ENCODE peak calls at places on chromosomes 4 and X, in nine cellular contexts. One of them, this sample, is unnamed. For H3K27me3, the result is how much of the 10 kb centered on the place peaks cover.

GRCh38 chrX:23317799-23318724 is 16.6 kb upstream of the PTCHD1 start:
- DNase-seq in bronchial epithelial cell: no peak
- DNase-seq in naive thymus-derived CD4-positive, alpha-beta T cell: peak
- DNase-seq in body of pancreas: no peak
- DNase-seq in colonic mucosa: peak
- DNase-seq in NT2/D1: no peak
- DNase-seq in fibroblast of lung: no peak
- DNase-seq in right lobe of liver: no peak
- DNase-seq in cardiac muscle cell: peak
- DNase-seq in this sample: peak

GRCh38 chr4:150577786-150578185 is 4.2 kb upstream of the MAB21L2 start:
- DNase-seq in bronchial epithelial cell: no peak
- DNase-seq in naive thymus-derived CD4-positive, alpha-beta T cell: no peak
- DNase-seq in body of pancreas: no peak
- DNase-seq in colonic mucosa: no peak
- DNase-seq in NT2/D1: no peak
- DNase-seq in fibroblast of lung: no peak
- DNase-seq in right lobe of liver: no peak
- DNase-seq in cardiac muscle cell: no peak
- DNase-seq in this sample: no peak

GRCh38 chrX:134294548-134294947 is 57.6 kb downstream of the CCDC160 start:
- DNase-seq in bronchial epithelial cell: peak
- DNase-seq in naive thymus-derived CD4-positive, alpha-beta T cell: no peak
- DNase-seq in body of pancreas: no peak
- DNase-seq in colonic mucosa: no peak
- DNase-seq in NT2/D1: no peak
- DNase-seq in fibroblast of lung: no peak
- DNase-seq in right lobe of liver: no peak
- DNase-seq in cardiac muscle cell: peak
- DNase-seq in this sample: peak

GRCh38 chrX:31609130-31609529 is 537.3 kb upstream of the FTHL17 start:
- DNase-seq in bronchial epithelial cell: peak
- DNase-seq in naive thymus-derived CD4-positive, alpha-beta T cell: no peak
- DNase-seq in body of pancreas: no peak
- DNase-seq in colonic mucosa: no peak
- DNase-seq in NT2/D1: no peak
- DNase-seq in fibroblast of lung: peak
- DNase-seq in right lobe of liver: no peak
- DNase-seq in cardiac muscle cell: no peak
- DNase-seq in this sample: no peak

GRCh38 chr4:152999376-153000067 is 63.4 kb downstream of the FHDC1 start:
- DNase-seq in bronchial epithelial cell: no peak
- DNase-seq in naive thymus-derived CD4-positive, alpha-beta T cell: no peak
- DNase-seq in body of pancreas: no peak
- DNase-seq in colonic mucosa: peak
- DNase-seq in NT2/D1: no peak
- DNase-seq in fibroblast of lung: no peak
- DNase-seq in right lobe of liver: no peak
- DNase-seq in cardiac muscle cell: no peak
- DNase-seq in this sample: no peak

GRCh38 chr4:157170321-157170720 is 50.2 kb upstream of the GRIA2 start:
- DNase-seq in bronchial epithelial cell: no peak
- DNase-seq in naive thymus-derived CD4-positive, alpha-beta T cell: no peak
- DNase-seq in body of pancreas: no peak
- DNase-seq in colonic mucosa: no peak
- DNase-seq in NT2/D1: no peak
- DNase-seq in fibroblast of lung: peak
- DNase-seq in right lobe of liver: no peak
- DNase-seq in cardiac muscle cell: no peak
- DNase-seq in this sample: no peak

GRCh38 chr4:1285790-1286553 is 3.7 kb upstream of the MAEA start:
- DNase-seq in bronchial epithelial cell: no peak
- DNase-seq in naive thymus-derived CD4-positive, alpha-beta T cell: peak
- DNase-seq in body of pancreas: peak
- DNase-seq in colonic mucosa: peak
- DNase-seq in NT2/D1: no peak
- DNase-seq in fibroblast of lung: no peak
- DNase-seq in right lobe of liver: no peak
- DNase-seq in cardiac muscle cell: no peak
- DNase-seq in this sample: peak

GRCh38 chr4:32931475-32931874 is 2211.3 kb downstream of the PCDH7 start:
- DNase-seq in bronchial epithelial cell: peak
- DNase-seq in naive thymus-derived CD4-positive, alpha-beta T cell: no peak
- DNase-seq in body of pancreas: no peak
- DNase-seq in colonic mucosa: no peak
- DNase-seq in NT2/D1: no peak
- DNase-seq in fibroblast of lung: no peak
- DNase-seq in right lobe of liver: no peak
- DNase-seq in cardiac muscle cell: no peak
- DNase-seq in this sample: no peak

GRCh38 chrX:72100824-72101351 is 30.8 kb downstream of the RTL5 start:
- DNase-seq in bronchial epithelial cell: no peak
- DNase-seq in naive thymus-derived CD4-positive, alpha-beta T cell: peak
- DNase-seq in body of pancreas: peak
- DNase-seq in colonic mucosa: no peak
- DNase-seq in NT2/D1: no peak
- DNase-seq in fibroblast of lung: no peak
- DNase-seq in right lobe of liver: no peak
- DNase-seq in cardiac muscle cell: no peak
- DNase-seq in this sample: no peak

GRCh38 chr4:40193018-40193571 is 3.7 kb upstream of the RHOH start:
- DNase-seq in bronchial epithelial cell: no peak
- DNase-seq in naive thymus-derived CD4-positive, alpha-beta T cell: peak
- DNase-seq in body of pancreas: no peak
- DNase-seq in colonic mucosa: no peak
- DNase-seq in NT2/D1: no peak
- DNase-seq in fibroblast of lung: no peak
- DNase-seq in right lobe of liver: no peak
- DNase-seq in cardiac muscle cell: no peak
- DNase-seq in this sample: no peak

GRCh38 chrX:38959736-38960534 is 158.7 kb downstream of the MID1IP1 start:
- DNase-seq in bronchial epithelial cell: no peak
- DNase-seq in naive thymus-derived CD4-positive, alpha-beta T cell: no peak
- DNase-seq in body of pancreas: no peak
- DNase-seq in colonic mucosa: no peak
- DNase-seq in NT2/D1: no peak
- DNase-seq in fibroblast of lung: no peak
- DNase-seq in right lobe of liver: no peak
- DNase-seq in cardiac muscle cell: peak
- DNase-seq in this sample: no peak

GRCh38 chrX:10859353-10859752 is 239.0 kb upstream of the MID1 start:
- DNase-seq in bronchial epithelial cell: no peak
- DNase-seq in naive thymus-derived CD4-positive, alpha-beta T cell: no peak
- DNase-seq in body of pancreas: no peak
- DNase-seq in colonic mucosa: no peak
- DNase-seq in NT2/D1: no peak
- DNase-seq in fibroblast of lung: peak
- DNase-seq in right lobe of liver: no peak
- DNase-seq in cardiac muscle cell: no peak
- DNase-seq in this sample: no peak

GRCh38 chr4:60805500-60806313 is 394.4 kb upstream of the ADGRL3 start:
- DNase-seq in bronchial epithelial cell: peak
- DNase-seq in naive thymus-derived CD4-positive, alpha-beta T cell: no peak
- DNase-seq in body of pancreas: no peak
- DNase-seq in colonic mucosa: no peak
- DNase-seq in NT2/D1: peak
- DNase-seq in fibroblast of lung: peak
- DNase-seq in right lobe of liver: no peak
- DNase-seq in cardiac muscle cell: peak
- DNase-seq in this sample: peak

GRCh38 chr4:167219090-167219489 is 15.2 kb downstream of the SPOCK3 start:
- DNase-seq in bronchial epithelial cell: no peak
- DNase-seq in naive thymus-derived CD4-positive, alpha-beta T cell: no peak
- DNase-seq in body of pancreas: no peak
- DNase-seq in colonic mucosa: no peak
- DNase-seq in NT2/D1: no peak
- DNase-seq in fibroblast of lung: no peak
- DNase-seq in right lobe of liver: no peak
- DNase-seq in cardiac muscle cell: no peak
- DNase-seq in this sample: no peak

GRCh38 chrX:100864967-100865366 is 9.2 kb downstream of the NOX1 start:
- DNase-seq in bronchial epithelial cell: peak
- DNase-seq in naive thymus-derived CD4-positive, alpha-beta T cell: no peak
- DNase-seq in body of pancreas: no peak
- DNase-seq in colonic mucosa: no peak
- DNase-seq in NT2/D1: no peak
- DNase-seq in fibroblast of lung: peak
- DNase-seq in right lobe of liver: no peak
- DNase-seq in cardiac muscle cell: no peak
- DNase-seq in this sample: no peak

GRCh38 chr4:106502106-106502699 is 133.6 kb upstream of the GIMD1 start:
- DNase-seq in bronchial epithelial cell: peak
- DNase-seq in naive thymus-derived CD4-positive, alpha-beta T cell: peak
- DNase-seq in body of pancreas: peak
- DNase-seq in colonic mucosa: peak
- DNase-seq in NT2/D1: peak
- DNase-seq in fibroblast of lung: peak
- DNase-seq in right lobe of liver: peak
- DNase-seq in cardiac muscle cell: peak
- DNase-seq in this sample: peak

GRCh38 chr4:62571494-62571893 is 1371.4 kb downstream of the ADGRL3 start:
- DNase-seq in bronchial epithelial cell: no peak
- DNase-seq in naive thymus-derived CD4-positive, alpha-beta T cell: no peak
- DNase-seq in body of pancreas: no peak
- DNase-seq in colonic mucosa: no peak
- DNase-seq in NT2/D1: no peak
- DNase-seq in fibroblast of lung: no peak
- DNase-seq in right lobe of liver: no peak
- DNase-seq in cardiac muscle cell: no peak
- DNase-seq in this sample: no peak

GRCh38 chrX:127963696-127964095 is 88.5 kb downstream of the ACTRT1 start:
- DNase-seq in bronchial epithelial cell: no peak
- DNase-seq in naive thymus-derived CD4-positive, alpha-beta T cell: no peak
- DNase-seq in body of pancreas: no peak
- DNase-seq in colonic mucosa: no peak
- DNase-seq in NT2/D1: no peak
- DNase-seq in fibroblast of lung: no peak
- DNase-seq in right lobe of liver: no peak
- DNase-seq in cardiac muscle cell: no peak
- DNase-seq in this sample: no peak

GRCh38 chrX:47175588-47175980 is 18.0 kb upstream of the UBA1 start:
- DNase-seq in bronchial epithelial cell: no peak
- DNase-seq in naive thymus-derived CD4-positive, alpha-beta T cell: no peak
- DNase-seq in body of pancreas: no peak
- DNase-seq in colonic mucosa: no peak
- DNase-seq in NT2/D1: no peak
- DNase-seq in fibroblast of lung: no peak
- DNase-seq in right lobe of liver: no peak
- DNase-seq in cardiac muscle cell: no peak
- DNase-seq in this sample: peak

GRCh38 chr4:183398298-183399129 is 45.9 kb upstream of the CDKN2AIP start:
- DNase-seq in bronchial epithelial cell: peak
- DNase-seq in naive thymus-derived CD4-positive, alpha-beta T cell: peak
- DNase-seq in body of pancreas: peak
- DNase-seq in colonic mucosa: peak
- DNase-seq in NT2/D1: peak
- DNase-seq in fibroblast of lung: peak
- DNase-seq in right lobe of liver: peak
- DNase-seq in cardiac muscle cell: peak
- DNase-seq in this sample: peak

GRCh38 chrX:13829995-13830394 is 13.1 kb upstream of the GPM6B start:
- DNase-seq in bronchial epithelial cell: no peak
- DNase-seq in naive thymus-derived CD4-positive, alpha-beta T cell: no peak
- DNase-seq in body of pancreas: no peak
- DNase-seq in colonic mucosa: no peak
- DNase-seq in NT2/D1: no peak
- DNase-seq in fibroblast of lung: no peak
- DNase-seq in right lobe of liver: no peak
- DNase-seq in cardiac muscle cell: no peak
- DNase-seq in this sample: no peak

GRCh38 chr4:37476256-37476655 is 209.9 kb downstream of the RELL1 start:
- DNase-seq in bronchial epithelial cell: no peak
- DNase-seq in naive thymus-derived CD4-positive, alpha-beta T cell: no peak
- DNase-seq in body of pancreas: no peak
- DNase-seq in colonic mucosa: no peak
- DNase-seq in NT2/D1: no peak
- DNase-seq in fibroblast of lung: no peak
- DNase-seq in right lobe of liver: no peak
- DNase-seq in cardiac muscle cell: no peak
- DNase-seq in this sample: no peak
- H3K4me3 ChIP-seq in bronchial epithelial cell: no peak
- H3K4me3 ChIP-seq in naive thymus-derived CD4-positive, alpha-beta T cell: no peak
- H3K4me3 ChIP-seq in body of pancreas: no peak
- H3K4me3 ChIP-seq in colonic mucosa: no peak
- H3K4me3 ChIP-seq in NT2/D1: no peak
- H3K4me3 ChIP-seq in fibroblast of lung: no peak
- H3K4me3 ChIP-seq in right lobe of liver: no peak
- H3K4me3 ChIP-seq in cardiac muscle cell: no peak
- H3K4me3 ChIP-seq in this sample: no peak

GRCh38 chr4:8103991-8104390 is 54.6 kb downstream of the ABLIM2 start:
- DNase-seq in bronchial epithelial cell: no peak
- DNase-seq in naive thymus-derived CD4-positive, alpha-beta T cell: no peak
- DNase-seq in body of pancreas: no peak
- DNase-seq in colonic mucosa: no peak
- DNase-seq in NT2/D1: no peak
- DNase-seq in fibroblast of lung: no peak
- DNase-seq in right lobe of liver: no peak
- DNase-seq in cardiac muscle cell: no peak
- DNase-seq in this sample: peak
- H3K27me3 ChIP-seq in bronchial epithelial cell: under half
- H3K27me3 ChIP-seq in naive thymus-derived CD4-positive, alpha-beta T cell: under half
- H3K27me3 ChIP-seq in body of pancreas: under half
- H3K27me3 ChIP-seq in colonic mucosa: under half
- H3K27me3 ChIP-seq in NT2/D1: under half
- H3K27me3 ChIP-seq in fibroblast of lung: under half
- H3K27me3 ChIP-seq in right lobe of liver: under half
- H3K27me3 ChIP-seq in cardiac muscle cell: under half
- H3K27me3 ChIP-seq in this sample: under half

DNA sequence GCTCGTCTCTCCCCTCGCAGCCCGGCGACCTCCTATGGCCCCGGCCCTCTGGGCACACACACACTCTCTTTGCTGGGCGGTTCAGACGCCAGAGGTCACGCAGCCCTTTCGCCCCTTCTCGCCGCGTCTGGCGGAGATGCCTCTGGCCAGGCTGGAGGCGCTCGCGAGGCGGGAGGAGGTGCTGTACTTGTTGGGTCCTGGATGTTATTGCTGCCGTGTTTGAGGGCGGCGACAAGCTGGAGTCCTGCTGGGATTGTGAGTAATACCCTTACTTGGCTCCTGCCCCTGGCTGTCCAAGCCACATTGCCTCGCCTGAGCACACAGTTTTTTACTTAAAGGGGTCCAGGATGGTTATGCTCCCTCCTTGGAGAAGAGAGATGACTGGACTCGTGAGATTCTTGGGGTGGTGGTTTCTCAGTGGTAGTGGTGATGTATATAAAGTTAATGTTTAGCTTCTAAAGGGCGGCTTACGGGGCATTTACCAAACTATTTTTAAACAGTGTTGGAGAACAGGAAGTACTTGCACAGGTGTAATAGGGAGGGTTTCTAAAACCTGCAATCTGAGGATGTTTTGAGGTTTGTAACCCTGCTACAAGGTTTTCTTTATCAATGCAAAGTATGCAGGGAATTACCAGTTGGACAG is 572 bp downstream of the USP53 start:
- DNase-seq in bronchial epithelial cell: peak
- DNase-seq in naive thymus-derived CD4-positive, alpha-beta T cell: peak
- DNase-seq in body of pancreas: peak
- DNase-seq in colonic mucosa: peak
- DNase-seq in NT2/D1: peak
- DNase-seq in fibroblast of lung: peak
- DNase-seq in right lobe of liver: peak
- DNase-seq in cardiac muscle cell: peak
- DNase-seq in this sample: peak
- H3K4me3 ChIP-seq in bronchial epithelial cell: peak
- H3K4me3 ChIP-seq in naive thymus-derived CD4-positive, alpha-beta T cell: peak
- H3K4me3 ChIP-seq in body of pancreas: peak
- H3K4me3 ChIP-seq in colonic mucosa: peak
- H3K4me3 ChIP-seq in NT2/D1: peak
- H3K4me3 ChIP-seq in fibroblast of lung: peak
- H3K4me3 ChIP-seq in right lobe of liver: peak
- H3K4me3 ChIP-seq in cardiac muscle cell: peak
- H3K4me3 ChIP-seq in this sample: peak

GRCh38 chr4:173538148-173538902 is 8.3 kb upstream of the HAND2 start:
- DNase-seq in bronchial epithelial cell: no peak
- DNase-seq in naive thymus-derived CD4-positive, alpha-beta T cell: no peak
- DNase-seq in body of pancreas: no peak
- DNase-seq in colonic mucosa: no peak
- DNase-seq in NT2/D1: no peak
- DNase-seq in fibroblast of lung: no peak
- DNase-seq in right lobe of liver: no peak
- DNase-seq in cardiac muscle cell: peak
- DNase-seq in this sample: peak
- H3K27me3 ChIP-seq in bronchial epithelial cell: under half
- H3K27me3 ChIP-seq in naive thymus-derived CD4-positive, alpha-beta T cell: under half
- H3K27me3 ChIP-seq in body of pancreas: under half
- H3K27me3 ChIP-seq in colonic mucosa: half or more
- H3K27me3 ChIP-seq in NT2/D1: half or more
- H3K27me3 ChIP-seq in fibroblast of lung: half or more
- H3K27me3 ChIP-seq in right lobe of liver: under half
- H3K27me3 ChIP-seq in cardiac muscle cell: half or more
- H3K27me3 ChIP-seq in this sample: half or more